ENCODE peak calls at places on chromosome 10, in four cellular contexts. O is left ventricle myocardium inferior, W is tibial artery, C is PC-9. N is an unnamed sample. For H3K4me1, the result is how much of the 10 kb centered on the place peaks cover.

GRCh38 chr10:80405636-80406035 is 2.7 kb upstream of the PRXL2A start:
- DNase-seq in O (no peak), W (no peak), C (no peak), N (no peak)

GRCh38 chr10:116472874-116473273 is 45.2 kb downstream of the PNLIPRP3 start:
- DNase-seq in O (no peak), W (no peak), C (no peak), N (no peak)

GRCh38 chr10:44195120-44196007 is 189.5 kb downstream of the CXCL12 start:
- DNase-seq in O (peak), W (peak), C (no peak), N (peak)

GRCh38 chr10:6465854-6466524 is 114.1 kb downstream of the PRKCQ start:
- DNase-seq in O (no peak), W (no peak), C (no peak), N (no peak)

GRCh38 chr10:127880557-127880956 is 12.2 kb downstream of the CLRN3 start:
- DNase-seq in O (no peak), W (no peak), C (no peak), N (no peak)

GRCh38 chr10:77274046-77274795 is 363.4 kb downstream of the KCNMA1 start:
- DNase-seq in O (no peak), W (no peak), C (peak), N (no peak)

GRCh38 chr10:14604181-14605142 is 170.2 kb downstream of the FAM107B start:
- DNase-seq in O (peak), W (peak), C (no peak), N (peak)

GRCh38 chr10:63115732-63116383 is 17.3 kb upstream of the NRBF2 start:
- DNase-seq in O (peak), W (peak), C (no peak), N (peak)

GRCh38 chr10:125661418-125661941 is 21.5 kb downstream of the TEX36 start:
- DNase-seq in O (no peak), W (no peak), C (no peak), N (no peak)

GRCh38 chr10:125656523-125656922 is 26.4 kb downstream of the TEX36 start:
- DNase-seq in O (no peak), W (no peak), C (no peak), N (no peak)

GRCh38 chr10:125662616-125663015 is 20.3 kb downstream of the TEX36 start:
- DNase-seq in O (no peak), W (no peak), C (peak), N (no peak)

GRCh38 chr10:125661942-125662515 is 20.9 kb downstream of the TEX36 start:
- DNase-seq in O (no peak), W (no peak), C (peak), N (no peak)
- TF ChIP-seq CTCF in O (no peak), W (no peak), C (no peak), N (no peak)

GRCh38 chr10:113165643-113166042 is 215.6 kb downstream of the TCF7L2 start:
- DNase-seq in O (no peak), W (no peak), C (no peak), N (no peak)

GRCh38 chr10:113167702-113168101 is 217.7 kb downstream of the TCF7L2 start:
- DNase-seq in O (no peak), W (no peak), C (no peak), N (no peak)

GRCh38 chr10:113169853-113170455 is 219.9 kb downstream of the TCF7L2 start:
- DNase-seq in O (no peak), W (no peak), C (no peak), N (no peak)

GRCh38 chr10:113169111-113169510 is 219.1 kb downstream of the TCF7L2 start:
- DNase-seq in O (no peak), W (no peak), C (no peak), N (no peak)

DNA sequence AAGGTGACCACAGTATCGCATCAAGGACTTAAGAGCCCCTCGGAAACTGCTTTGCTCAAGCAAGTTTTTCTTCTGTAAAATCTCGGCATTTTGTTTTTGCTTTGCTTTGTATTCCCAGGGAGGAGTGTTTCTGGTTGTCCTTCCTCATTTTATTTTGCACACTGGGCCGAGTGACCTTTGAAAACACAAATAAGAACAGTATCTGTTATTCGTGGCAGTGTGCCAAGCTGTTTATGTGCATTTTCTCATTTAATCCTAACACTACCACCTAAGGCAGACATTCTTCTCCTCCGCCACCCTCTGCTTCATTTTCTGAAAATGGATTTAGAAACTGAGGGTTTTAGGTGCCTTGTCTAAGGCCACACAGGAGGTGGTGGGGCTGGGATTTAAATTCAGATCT is 218.5 kb downstream of the TCF7L2 start:
- DNase-seq in O (no peak), W (no peak), C (no peak), N (no peak)
- H3K4me1 ChIP-seq in O (under half), W (under half), C (under half), N (under half)

GRCh38 chr10:123943307-123943706 is 51.7 kb upstream of the CPXM2 start:
- DNase-seq in O (no peak), W (peak), C (no peak), N (no peak)

GRCh38 chr10:123952099-123952498 is 60.5 kb upstream of the CPXM2 start:
- DNase-seq in O (no peak), W (no peak), C (no peak), N (no peak)

GRCh38 chr10:123944661-123945060 is 53.1 kb upstream of the CPXM2 start:
- DNase-seq in O (no peak), W (no peak), C (no peak), N (no peak)

GRCh38 chr10:123945506-123945905 is 53.9 kb upstream of the CPXM2 start:
- DNase-seq in O (no peak), W (no peak), C (no peak), N (no peak)

DNA sequence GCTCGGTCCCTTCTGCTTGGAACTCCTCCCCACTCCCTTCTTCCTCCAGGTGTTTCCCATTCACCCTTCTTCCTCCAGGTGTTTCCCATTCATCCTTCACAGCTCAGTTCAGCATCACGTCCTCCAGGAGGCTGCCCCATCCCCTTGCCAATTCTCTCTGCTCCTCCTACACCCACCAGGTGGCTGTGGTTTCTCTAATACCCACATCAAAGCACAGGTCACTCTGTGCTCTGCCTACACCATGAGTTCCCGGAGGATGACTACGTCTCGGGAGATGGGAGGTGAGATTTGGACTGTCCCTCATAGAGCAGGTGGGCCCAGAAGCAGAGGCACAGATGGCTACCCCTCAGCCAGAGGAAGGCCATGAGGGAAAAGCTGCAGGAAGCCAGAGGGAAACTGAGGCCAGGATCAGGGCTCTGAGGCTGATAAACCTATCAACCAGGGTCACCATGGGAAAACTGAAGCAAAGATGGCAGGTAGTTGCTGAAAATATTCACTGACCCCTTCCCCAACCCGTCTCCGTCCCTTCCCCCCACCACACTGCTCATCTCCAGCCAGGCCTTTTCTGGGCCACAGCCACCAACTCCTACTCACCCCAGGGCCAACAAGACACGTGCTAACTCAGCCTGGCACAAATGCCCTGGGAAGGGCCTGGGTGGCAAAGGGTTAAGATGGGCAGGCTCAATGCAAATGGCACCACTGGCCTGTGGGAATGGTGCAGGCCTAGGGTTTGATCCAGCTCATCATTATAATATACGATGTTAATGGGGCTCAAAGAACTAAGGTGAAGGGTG is 56.6 kb upstream of the CPXM2 start:
- DNase-seq in O (no peak), W (no peak), C (no peak), N (no peak)
- TF ChIP-seq CTCF in O (no peak), W (no peak), C (no peak), N (no peak)

GRCh38 chr10:84177541-84178386 is 4.2 kb downstream of the GPR15LG start:
- DNase-seq in O (peak), W (no peak), C (no peak), N (no peak)

GRCh38 chr10:84176836-84177474 is 3.4 kb downstream of the GPR15LG start:
- DNase-seq in O (no peak), W (no peak), C (no peak), N (no peak)

GRCh38 chr10:84176351-84176750 is 2.8 kb downstream of the GPR15LG start:
- DNase-seq in O (no peak), W (no peak), C (no peak), N (no peak)

GRCh38 chr10:84173543-84173942 is at the start of gene GPR15LG:
- DNase-seq in O (no peak), W (no peak), C (no peak), N (no peak)

DNA sequence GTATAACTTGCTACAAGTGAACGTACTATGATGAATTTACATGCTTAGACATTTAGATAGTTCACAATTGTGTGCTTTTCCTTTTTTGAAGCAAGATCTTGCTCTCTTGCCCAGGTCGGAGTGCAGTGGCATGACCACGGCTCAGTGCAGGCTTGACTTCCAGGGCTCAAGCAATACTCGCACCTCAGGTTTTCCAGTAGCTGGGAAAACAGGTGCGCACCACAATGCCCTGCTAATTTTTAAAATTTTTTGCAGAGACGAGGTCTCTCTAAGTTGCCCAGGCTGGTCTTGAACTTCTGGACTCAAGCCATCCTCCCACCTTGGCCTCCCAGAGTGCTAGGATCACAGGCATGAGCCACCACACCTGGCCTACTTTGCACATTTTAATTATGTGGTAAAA is 1.8 kb downstream of the GPR15LG start:
- DNase-seq in O (no peak), W (no peak), C (no peak), N (no peak)
- H3K4me1 ChIP-seq in O (under half), W (under half), C (under half), N (under half)

GRCh38 chr10:98414932-98415709 is at the start of gene PYROXD2:
- DNase-seq in O (peak), W (peak), C (peak), N (peak)
- TF ChIP-seq CTCF in O (no peak), W (no peak), C (no peak), N (no peak)

GRCh38 chr10:96616961-96617360 is 30.1 kb upstream of the TM9SF3 start:
- DNase-seq in O (no peak), W (no peak), C (no peak), N (no peak)
- H3K4me1 ChIP-seq in O (half or more), W (under half), C (under half), N (under half)

DNA sequence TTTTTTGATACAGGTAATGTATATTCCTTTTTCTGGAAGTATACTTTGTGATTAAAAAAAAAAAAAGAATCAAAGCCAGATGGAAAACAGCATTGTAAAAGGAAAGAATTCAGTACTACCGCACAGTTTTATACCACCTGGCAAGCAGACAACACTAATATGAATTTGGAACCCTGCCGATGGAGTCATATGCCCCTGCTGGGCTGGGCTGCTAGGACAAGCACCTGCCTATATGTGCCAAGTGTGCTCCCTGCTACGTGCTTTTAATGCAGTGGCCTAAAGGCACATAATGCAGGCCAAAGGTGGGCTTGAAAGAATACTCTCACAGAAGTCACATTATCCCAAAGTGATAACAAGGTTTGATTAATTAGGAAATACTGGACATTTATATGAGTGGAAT is 29.8 kb upstream of the WAC start:
- DNase-seq in O (no peak), W (no peak), C (peak), N (no peak)
- TF ChIP-seq CTCF in O (peak), W (no peak), C (no peak), N (no peak)

GRCh38 chr10:1059902-1060301 is 3.7 kb downstream of the WDR37 start:
- DNase-seq in O (no peak), W (no peak), C (no peak), N (no peak)
- H3K4me1 ChIP-seq in O (half or more), W (under half), C (under half), N (under half)

DNA sequence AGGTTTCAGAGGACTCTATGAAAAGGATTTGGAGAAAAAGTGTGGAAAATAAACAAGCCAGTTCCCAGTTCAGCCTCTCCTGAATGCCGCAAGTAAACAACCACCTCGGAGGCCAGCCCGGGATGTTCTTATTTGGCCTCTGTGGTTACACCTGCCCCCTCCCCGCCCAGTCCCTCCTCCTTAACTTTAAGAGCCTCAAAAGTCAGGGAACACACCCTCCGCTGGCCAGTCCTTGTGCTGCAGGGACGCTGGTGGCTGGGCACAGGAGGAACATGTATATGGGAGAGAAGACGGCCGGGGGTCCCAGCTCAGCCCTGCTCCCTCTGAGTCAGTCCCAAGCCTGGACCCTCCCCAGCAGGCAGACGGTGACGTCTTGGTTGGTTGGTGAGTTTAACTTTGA is 6.1 kb downstream of the CHST3 start:
- DNase-seq in O (no peak), W (no peak), C (peak), N (no peak)
- TF ChIP-seq CTCF in O (peak), W (peak), C (no peak), N (peak)

GRCh38 chr10:12010353-12010752 is 32.3 kb downstream of the UPF2 start:
- DNase-seq in O (no peak), W (no peak), C (no peak), N (no peak)
- H3K4me1 ChIP-seq in O (under half), W (under half), C (under half), N (under half)